ENCODE peak calls at places on chromosomes 12 and 14, in nine cellular contexts. One of them, this sample, is unnamed.

GRCh38 chr12:130816055-130816454 is 23.0 kb downstream of the STX2 start:
- DNase-seq in epithelial cell of proximal tubule: no peak
- DNase-seq in skeletal muscle cell: no peak
- DNase-seq in fibroblast of lung: no peak
- DNase-seq in esophagus squamous epithelium: no peak
- DNase-seq in MM.1S: no peak
- DNase-seq in A673: no peak
- DNase-seq in fibroblast of mammary gland: no peak
- DNase-seq in fibroblast of pulmonary artery: no peak
- DNase-seq in this sample: no peak

GRCh38 chr12:6204533-6205143 is 4.4 kb downstream of the CD9 start:
- DNase-seq in epithelial cell of proximal tubule: no peak
- DNase-seq in skeletal muscle cell: no peak
- DNase-seq in fibroblast of lung: no peak
- DNase-seq in esophagus squamous epithelium: no peak
- DNase-seq in MM.1S: no peak
- DNase-seq in A673: no peak
- DNase-seq in fibroblast of mammary gland: no peak
- DNase-seq in fibroblast of pulmonary artery: peak; percentile 61
- DNase-seq in this sample: no peak

GRCh38 chr12:92674500-92674899 is 28.3 kb upstream of the PLEKHG7 start:
- DNase-seq in epithelial cell of proximal tubule: no peak
- DNase-seq in skeletal muscle cell: no peak
- DNase-seq in fibroblast of lung: no peak
- DNase-seq in esophagus squamous epithelium: no peak
- DNase-seq in MM.1S: no peak
- DNase-seq in A673: no peak
- DNase-seq in fibroblast of mammary gland: no peak
- DNase-seq in fibroblast of pulmonary artery: no peak
- DNase-seq in this sample: no peak

GRCh38 chr14:101055776-101056374 is 152.4 kb upstream of the RTL1 start:
- DNase-seq in epithelial cell of proximal tubule: no peak
- DNase-seq in skeletal muscle cell: no peak
- DNase-seq in fibroblast of lung: no peak
- DNase-seq in esophagus squamous epithelium: no peak
- DNase-seq in MM.1S: no peak
- DNase-seq in A673: no peak
- DNase-seq in fibroblast of mammary gland: peak; percentile 81
- DNase-seq in fibroblast of pulmonary artery: no peak
- DNase-seq in this sample: no peak

GRCh38 chr12:116002890-116003536 is 274.5 kb downstream of the MED13L start:
- DNase-seq in epithelial cell of proximal tubule: peak; percentile 12
- DNase-seq in skeletal muscle cell: peak; percentile 36
- DNase-seq in fibroblast of lung: no peak
- DNase-seq in esophagus squamous epithelium: no peak
- DNase-seq in MM.1S: no peak
- DNase-seq in A673: no peak
- DNase-seq in fibroblast of mammary gland: peak; percentile 56
- DNase-seq in fibroblast of pulmonary artery: peak; percentile 61
- DNase-seq in this sample: no peak

GRCh38 chr12:108881953-108882352 is 2.1 kb downstream of the DAO start:
- DNase-seq in epithelial cell of proximal tubule: peak; percentile 19
- DNase-seq in skeletal muscle cell: no peak
- DNase-seq in fibroblast of lung: no peak
- DNase-seq in esophagus squamous epithelium: no peak
- DNase-seq in MM.1S: no peak
- DNase-seq in A673: no peak
- DNase-seq in fibroblast of mammary gland: no peak
- DNase-seq in fibroblast of pulmonary artery: no peak
- DNase-seq in this sample: no peak

GRCh38 chr14:36974985-36975384 is 197.4 kb downstream of the SLC25A21 start:
- DNase-seq in epithelial cell of proximal tubule: no peak
- DNase-seq in skeletal muscle cell: no peak
- DNase-seq in fibroblast of lung: no peak
- DNase-seq in esophagus squamous epithelium: no peak
- DNase-seq in MM.1S: no peak
- DNase-seq in A673: no peak
- DNase-seq in fibroblast of mammary gland: no peak
- DNase-seq in fibroblast of pulmonary artery: no peak
- DNase-seq in this sample: no peak

GRCh38 chr12:123761841-123762714 is at the start of gene DNAH10:
- DNase-seq in epithelial cell of proximal tubule: no peak
- DNase-seq in skeletal muscle cell: no peak
- DNase-seq in fibroblast of lung: peak; percentile 22
- DNase-seq in esophagus squamous epithelium: no peak
- DNase-seq in MM.1S: no peak
- DNase-seq in A673: peak; percentile 43
- DNase-seq in fibroblast of mammary gland: peak; percentile 6
- DNase-seq in fibroblast of pulmonary artery: no peak
- DNase-seq in this sample: peak; percentile 88

GRCh38 chr14:106831322-106831720 is 1304.9 kb downstream of the TMEM121 start:
- DNase-seq in epithelial cell of proximal tubule: no peak
- DNase-seq in skeletal muscle cell: no peak
- DNase-seq in fibroblast of lung: no peak
- DNase-seq in esophagus squamous epithelium: no peak
- DNase-seq in MM.1S: peak; percentile 93
- DNase-seq in A673: peak; percentile 48
- DNase-seq in fibroblast of mammary gland: peak; percentile 6
- DNase-seq in fibroblast of pulmonary artery: no peak
- DNase-seq in this sample: peak; percentile 31

GRCh38 chr12:113932411-113933196 is 33.5 kb downstream of the RBM19 start:
- DNase-seq in epithelial cell of proximal tubule: no peak
- DNase-seq in skeletal muscle cell: peak; percentile 20
- DNase-seq in fibroblast of lung: peak; percentile 21
- DNase-seq in esophagus squamous epithelium: no peak
- DNase-seq in MM.1S: no peak
- DNase-seq in A673: no peak
- DNase-seq in fibroblast of mammary gland: peak; percentile 69
- DNase-seq in fibroblast of pulmonary artery: peak; percentile 64
- DNase-seq in this sample: peak; percentile 16
- H3K4me3 ChIP-seq in epithelial cell of proximal tubule: no peak overlapping the region
- H3K4me3 ChIP-seq in skeletal muscle cell: no peak overlapping the region
- H3K4me3 ChIP-seq in fibroblast of lung: no peak overlapping the region
- H3K4me3 ChIP-seq in esophagus squamous epithelium: no peak overlapping the region
- H3K4me3 ChIP-seq in MM.1S: no peak overlapping the region
- H3K4me3 ChIP-seq in A673: no peak overlapping the region
- H3K4me3 ChIP-seq in fibroblast of mammary gland: no peak overlapping the region
- H3K4me3 ChIP-seq in fibroblast of pulmonary artery: no peak overlapping the region
- H3K4me3 ChIP-seq in this sample: no peak overlapping the region

GRCh38 chr12:65461017-65461416 is 182.5 kb downstream of the MSRB3 start:
- DNase-seq in epithelial cell of proximal tubule: no peak
- DNase-seq in skeletal muscle cell: no peak
- DNase-seq in fibroblast of lung: no peak
- DNase-seq in esophagus squamous epithelium: no peak
- DNase-seq in MM.1S: no peak
- DNase-seq in A673: no peak
- DNase-seq in fibroblast of mammary gland: no peak
- DNase-seq in fibroblast of pulmonary artery: no peak
- DNase-seq in this sample: no peak
- H3K4me3 ChIP-seq in epithelial cell of proximal tubule: no peak overlapping the region
- H3K4me3 ChIP-seq in skeletal muscle cell: no peak overlapping the region
- H3K4me3 ChIP-seq in fibroblast of lung: no peak overlapping the region
- H3K4me3 ChIP-seq in esophagus squamous epithelium: no peak overlapping the region
- H3K4me3 ChIP-seq in MM.1S: no peak overlapping the region
- H3K4me3 ChIP-seq in A673: no peak overlapping the region
- H3K4me3 ChIP-seq in fibroblast of mammary gland: no peak overlapping the region
- H3K4me3 ChIP-seq in fibroblast of pulmonary artery: no peak overlapping the region
- H3K4me3 ChIP-seq in this sample: no peak overlapping the region

GRCh38 chr12:62817556-62818271 is 117.2 kb downstream of the PPM1H start:
- DNase-seq in epithelial cell of proximal tubule: no peak
- DNase-seq in skeletal muscle cell: peak; percentile 13
- DNase-seq in fibroblast of lung: peak; percentile 87
- DNase-seq in esophagus squamous epithelium: no peak
- DNase-seq in MM.1S: peak; percentile 78
- DNase-seq in A673: peak; percentile 79
- DNase-seq in fibroblast of mammary gland: peak; percentile 44
- DNase-seq in fibroblast of pulmonary artery: peak; percentile 70
- DNase-seq in this sample: no peak
- H3K4me3 ChIP-seq in epithelial cell of proximal tubule: no peak overlapping the region
- H3K4me3 ChIP-seq in skeletal muscle cell: no peak overlapping the region
- H3K4me3 ChIP-seq in fibroblast of lung: peak overlapping the region; percentile 40
- H3K4me3 ChIP-seq in esophagus squamous epithelium: no peak overlapping the region
- H3K4me3 ChIP-seq in MM.1S: peak overlapping the region; percentile 46
- H3K4me3 ChIP-seq in A673: no peak overlapping the region
- H3K4me3 ChIP-seq in fibroblast of mammary gland: peak overlapping the region; percentile 12
- H3K4me3 ChIP-seq in fibroblast of pulmonary artery: peak overlapping the region; percentile 27
- H3K4me3 ChIP-seq in this sample: no peak overlapping the region

GRCh38 chr12:75666126-75666979 is 154.9 kb upstream of the KRR1 start:
- DNase-seq in epithelial cell of proximal tubule: no peak
- DNase-seq in skeletal muscle cell: no peak
- DNase-seq in fibroblast of lung: peak; percentile 89
- DNase-seq in esophagus squamous epithelium: no peak
- DNase-seq in MM.1S: no peak
- DNase-seq in A673: no peak
- DNase-seq in fibroblast of mammary gland: no peak
- DNase-seq in fibroblast of pulmonary artery: peak; percentile 29
- DNase-seq in this sample: no peak
- H3K4me3 ChIP-seq in epithelial cell of proximal tubule: no peak overlapping the region
- H3K4me3 ChIP-seq in skeletal muscle cell: no peak overlapping the region
- H3K4me3 ChIP-seq in fibroblast of lung: no peak overlapping the region
- H3K4me3 ChIP-seq in esophagus squamous epithelium: no peak overlapping the region
- H3K4me3 ChIP-seq in MM.1S: no peak overlapping the region
- H3K4me3 ChIP-seq in A673: no peak overlapping the region
- H3K4me3 ChIP-seq in fibroblast of mammary gland: no peak overlapping the region
- H3K4me3 ChIP-seq in fibroblast of pulmonary artery: no peak overlapping the region
- H3K4me3 ChIP-seq in this sample: no peak overlapping the region

GRCh38 chr14:50003213-50004021 is 110.5 kb downstream of the ARF6 start:
- DNase-seq in epithelial cell of proximal tubule: no peak
- DNase-seq in skeletal muscle cell: no peak
- DNase-seq in fibroblast of lung: peak; percentile 66
- DNase-seq in esophagus squamous epithelium: peak; percentile 43
- DNase-seq in MM.1S: peak; percentile 76
- DNase-seq in A673: peak; percentile 55
- DNase-seq in fibroblast of mammary gland: peak; percentile 68
- DNase-seq in fibroblast of pulmonary artery: peak; percentile 55
- DNase-seq in this sample: peak; percentile 72

GRCh38 chr14:50001146-50001998 is 108.5 kb downstream of the ARF6 start:
- DNase-seq in epithelial cell of proximal tubule: no peak
- DNase-seq in skeletal muscle cell: no peak
- DNase-seq in fibroblast of lung: peak; percentile 98
- DNase-seq in esophagus squamous epithelium: no peak
- DNase-seq in MM.1S: peak; percentile 80
- DNase-seq in A673: no peak
- DNase-seq in fibroblast of mammary gland: peak; percentile 90
- DNase-seq in fibroblast of pulmonary artery: peak; percentile 70
- DNase-seq in this sample: peak; percentile 45

GRCh38 chr14:50002926-50003212 is 110.0 kb downstream of the ARF6 start:
- DNase-seq in epithelial cell of proximal tubule: no peak
- DNase-seq in skeletal muscle cell: no peak
- DNase-seq in fibroblast of lung: no peak
- DNase-seq in esophagus squamous epithelium: no peak
- DNase-seq in MM.1S: no peak
- DNase-seq in A673: no peak
- DNase-seq in fibroblast of mammary gland: no peak
- DNase-seq in fibroblast of pulmonary artery: no peak
- DNase-seq in this sample: no peak

GRCh38 chr14:50000215-50001145 is 107.6 kb downstream of the ARF6 start:
- DNase-seq in epithelial cell of proximal tubule: no peak
- DNase-seq in skeletal muscle cell: no peak
- DNase-seq in fibroblast of lung: peak; percentile 94
- DNase-seq in esophagus squamous epithelium: no peak
- DNase-seq in MM.1S: peak; percentile 73
- DNase-seq in A673: peak; percentile 86
- DNase-seq in fibroblast of mammary gland: peak; percentile 94
- DNase-seq in fibroblast of pulmonary artery: peak; percentile 73
- DNase-seq in this sample: peak; percentile 41

GRCh38 chr14:50001999-50002925 is 109.4 kb downstream of the ARF6 start:
- DNase-seq in epithelial cell of proximal tubule: no peak
- DNase-seq in skeletal muscle cell: no peak
- DNase-seq in fibroblast of lung: no peak
- DNase-seq in esophagus squamous epithelium: no peak
- DNase-seq in MM.1S: peak; percentile 55
- DNase-seq in A673: no peak
- DNase-seq in fibroblast of mammary gland: no peak
- DNase-seq in fibroblast of pulmonary artery: no peak
- DNase-seq in this sample: peak; percentile 17
- H3K4me3 ChIP-seq in epithelial cell of proximal tubule: peak overlapping the region; percentile 48
- H3K4me3 ChIP-seq in skeletal muscle cell: no peak overlapping the region
- H3K4me3 ChIP-seq in fibroblast of lung: peak overlapping the region; percentile 63
- H3K4me3 ChIP-seq in esophagus squamous epithelium: peak overlapping the region; percentile 67
- H3K4me3 ChIP-seq in MM.1S: peak overlapping the region; percentile 57
- H3K4me3 ChIP-seq in A673: no peak overlapping the region
- H3K4me3 ChIP-seq in fibroblast of mammary gland: no peak overlapping the region
- H3K4me3 ChIP-seq in fibroblast of pulmonary artery: no peak overlapping the region
- H3K4me3 ChIP-seq in this sample: peak overlapping the region; percentile 71

This sample was measured in GM23338.